ENCODE peak calls at places on chromosomes 3 and 15, in nine cellular contexts. K, P, M, W, X, Q, B, U and A are unnamed samples.

GRCh38 chr15:99957642-99958013 is 224.4 kb upstream of the LYSMD4 start:
- DNase-seq in K (no peak), P (no peak), M (no peak), W (no peak), X (no peak), Q (no peak), B (no peak), U (no peak), A (no peak)

GRCh38 chr3:148925841-148926240 is 60.7 kb downstream of the CPA3 start:
- DNase-seq in K (no peak), P (no peak), M (no peak), W (no peak), X (no peak), Q (no peak), B (no peak), U (no peak), A (no peak)

GRCh38 chr3:42163622-42164244 is 72.6 kb downstream of the TRAK1 start:
- DNase-seq in K (no peak), P (no peak), M (no peak), W (no peak), X (no peak), Q (no peak), B (no peak), U (no peak), A (no peak)

GRCh38 chr3:45583021-45583851 is 11.3 kb upstream of the LIMD1 start:
- DNase-seq in K (no peak), P (peak), M (no peak), W (no peak), X (no peak), Q (no peak), B (no peak), U (peak), A (peak)

GRCh38 chr3:51501833-51502561 is 2.2 kb upstream of the DCAF1 start:
- DNase-seq in K (peak), P (peak), M (peak), W (peak), X (peak), Q (peak), B (peak), U (peak), A (peak)

GRCh38 chr3:4508048-4508981 is 15.2 kb downstream of the ITPR1 start:
- DNase-seq in K (no peak), P (no peak), M (no peak), W (no peak), X (no peak), Q (no peak), B (no peak), U (peak), A (no peak)

GRCh38 chr3:149067792-149068352 is 18.5 kb downstream of the HLTF start:
- DNase-seq in K (no peak), P (no peak), M (no peak), W (peak), X (no peak), Q (no peak), B (no peak), U (no peak), A (no peak)

GRCh38 chr15:69524850-69525249 is 72.2 kb downstream of the RPLP1 start:
- DNase-seq in K (no peak), P (peak), M (no peak), W (no peak), X (no peak), Q (no peak), B (no peak), U (no peak), A (peak)

GRCh38 chr3:27553868-27554540 is 69.8 kb upstream of the SLC4A7 start:
- DNase-seq in K (no peak), P (no peak), M (no peak), W (peak), X (no peak), Q (no peak), B (no peak), U (no peak), A (no peak)

GRCh38 chr15:57255751-57256150 is 120.6 kb upstream of the CGNL1 start:
- DNase-seq in K (no peak), P (no peak), M (no peak), W (no peak), X (no peak), Q (no peak), B (no peak), U (no peak), A (no peak)

GRCh38 chr3:60673123-60673522 is 578.1 kb downstream of the FHIT start:
- DNase-seq in K (no peak), P (no peak), M (no peak), W (no peak), X (no peak), Q (no peak), B (no peak), U (no peak), A (no peak)

GRCh38 chr15:39188314-39188713 is 392.6 kb upstream of the THBS1 start:
- DNase-seq in K (no peak), P (no peak), M (no peak), W (no peak), X (no peak), Q (no peak), B (no peak), U (no peak), A (no peak)

GRCh38 chr3:56775931-56776461 is 25.8 kb downstream of the ARHGEF3 start:
- DNase-seq in K (no peak), P (no peak), M (no peak), W (no peak), X (no peak), Q (no peak), B (no peak), U (no peak), A (no peak)

GRCh38 chr3:113557374-113557773 is 25.0 kb downstream of the SIDT1 start:
- DNase-seq in K (no peak), P (no peak), M (no peak), W (peak), X (no peak), Q (no peak), B (no peak), U (no peak), A (no peak)

GRCh38 chr3:174480767-174481166 is 378.4 kb upstream of the NAALADL2 start:
- DNase-seq in K (no peak), P (no peak), M (no peak), W (no peak), X (no peak), Q (no peak), B (no peak), U (no peak), A (no peak)

GRCh38 chr3:50876947-50877346 is 202.2 kb downstream of the DOCK3 start:
- DNase-seq in K (no peak), P (no peak), M (no peak), W (no peak), X (no peak), Q (no peak), B (no peak), U (no peak), A (no peak)

GRCh38 chr3:15387171-15387581 is 40.2 kb downstream of the METTL6 start:
- DNase-seq in K (no peak), P (no peak), M (no peak), W (no peak), X (no peak), Q (no peak), B (no peak), U (no peak), A (no peak)

GRCh38 chr3:45212095-45212468 is 14.0 kb downstream of the TMEM158 start:
- DNase-seq in K (no peak), P (no peak), M (no peak), W (no peak), X (no peak), Q (no peak), B (no peak), U (peak), A (no peak)

GRCh38 chr3:12751548-12751947 is 7.5 kb downstream of the TMEM40 start:
- DNase-seq in K (no peak), P (no peak), M (no peak), W (peak), X (no peak), Q (no peak), B (no peak), U (no peak), A (no peak)

DNA sequence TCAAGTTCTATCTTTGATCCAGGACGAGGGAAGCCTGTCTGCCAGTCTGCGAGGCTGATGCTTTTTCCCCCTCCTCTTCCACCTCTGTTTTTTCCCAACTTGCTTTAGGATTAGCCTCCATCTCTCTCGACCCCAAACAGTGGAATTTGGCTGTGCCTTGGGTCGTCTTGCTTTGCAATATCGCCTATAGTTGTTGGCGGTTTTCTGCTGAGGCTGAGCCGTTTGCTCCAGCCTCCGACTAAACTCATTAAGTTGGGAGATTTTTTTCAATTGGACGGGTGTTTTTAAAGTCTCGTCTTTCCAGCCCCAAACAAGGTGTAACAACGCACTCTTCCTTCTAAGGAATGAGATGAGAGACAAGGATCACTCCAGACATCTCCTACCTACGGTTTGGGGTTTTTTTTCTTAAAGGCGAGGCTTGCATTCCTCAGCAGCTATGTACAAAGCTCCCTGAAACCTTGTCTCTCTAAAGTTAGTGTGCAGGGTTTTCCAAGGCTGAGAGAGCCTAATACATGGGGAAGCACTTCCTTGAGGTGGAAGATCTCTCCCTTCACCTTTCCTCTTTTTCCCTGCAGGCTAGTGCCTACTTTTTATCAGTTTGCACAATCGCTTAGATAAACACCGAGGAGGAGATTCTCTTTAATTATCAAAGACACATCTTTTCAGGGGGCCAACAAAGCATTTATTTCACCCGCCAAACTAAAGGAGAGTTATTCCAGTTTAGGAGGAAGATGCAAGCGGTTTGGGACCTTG is 4.7 kb upstream of the NR2F2 start:
- DNase-seq in K (no peak), P (no peak), M (no peak), W (peak), X (no peak), Q (no peak), B (no peak), U (no peak), A (no peak)
- TF ChIP-seq POLR2A in K (no peak), P (no peak), M (no peak), W (no peak), X (peak), Q (no peak), B (no peak), U (no peak), A (no peak)

GRCh38 chr15:83446904-83447708 is at the start of gene SH3GL3:
- DNase-seq in K (no peak), P (peak), M (peak), W (peak), X (peak), Q (peak), B (peak), U (peak), A (peak)
- TF ChIP-seq POLR2A in K (no peak), P (no peak), M (no peak), W (no peak), X (no peak), Q (no peak), B (no peak), U (no peak), A (no peak)

DNA sequence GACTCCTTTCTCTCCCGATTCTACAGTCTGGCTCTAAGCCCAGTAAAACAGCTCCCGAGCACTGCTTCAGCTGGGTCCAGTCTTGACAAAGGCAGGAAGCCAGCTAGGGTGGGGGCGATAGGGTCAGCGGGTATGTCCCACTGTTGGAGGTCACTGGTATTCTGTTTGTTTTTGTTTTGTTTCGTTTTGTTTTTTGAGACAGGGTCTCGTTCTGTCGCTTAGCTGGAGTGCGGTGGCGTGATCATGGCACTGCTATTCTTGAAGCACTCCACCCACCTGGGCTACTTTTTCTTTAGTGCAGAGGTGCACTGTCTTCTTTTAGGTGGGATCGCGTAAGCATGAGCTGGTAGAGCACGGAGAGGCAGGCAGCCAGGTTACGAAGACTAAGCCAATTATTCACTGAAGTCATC is 16.3 kb downstream of the GCSAM start:
- DNase-seq in K (no peak), P (no peak), M (no peak), W (no peak), X (no peak), Q (no peak), B (no peak), U (no peak), A (peak)
- TF ChIP-seq POLR2A in K (no peak), P (no peak), M (no peak), W (no peak), X (no peak), Q (no peak), B (no peak), U (no peak), A (no peak)

GRCh38 chr3:194740859-194741486 is 55.3 kb downstream of the FAM43A start:
- DNase-seq in K (no peak), P (no peak), M (no peak), W (peak), X (peak), Q (no peak), B (no peak), U (no peak), A (no peak)

GRCh38 chr3:194741916-194742315 is 56.2 kb downstream of the FAM43A start:
- DNase-seq in K (no peak), P (no peak), M (no peak), W (no peak), X (no peak), Q (no peak), B (no peak), U (no peak), A (no peak)

GRCh38 chr3:194748229-194748628 is 62.5 kb downstream of the FAM43A start:
- DNase-seq in K (no peak), P (no peak), M (no peak), W (no peak), X (no peak), Q (no peak), B (peak), U (no peak), A (no peak)

GRCh38 chr3:194749631-194750271 is 64.1 kb downstream of the FAM43A start:
- DNase-seq in K (no peak), P (no peak), M (no peak), W (no peak), X (no peak), Q (no peak), B (no peak), U (no peak), A (no peak)

GRCh38 chr3:194745427-194746184 is 59.9 kb downstream of the FAM43A start:
- DNase-seq in K (no peak), P (no peak), M (no peak), W (no peak), X (no peak), Q (no peak), B (no peak), U (no peak), A (no peak)
- TF ChIP-seq POLR2A in K (no peak), P (no peak), M (no peak), W (no peak), X (no peak), Q (no peak), B (no peak), U (no peak), A (no peak)

GRCh38 chr3:20186600-20187004 is 596 bp upstream of the SGO1 start:
- DNase-seq in K (no peak), P (no peak), M (no peak), W (peak), X (no peak), Q (no peak), B (no peak), U (no peak), A (no peak)

GRCh38 chr3:20185364-20185732 is 658 bp downstream of the SGO1 start:
- DNase-seq in K (no peak), P (no peak), M (no peak), W (peak), X (no peak), Q (no peak), B (peak), U (no peak), A (no peak)

GRCh38 chr3:20181276-20181675 is 4.7 kb downstream of the SGO1 start:
- DNase-seq in K (no peak), P (no peak), M (no peak), W (no peak), X (no peak), Q (no peak), B (no peak), U (no peak), A (no peak)

GRCh38 chr3:20182206-20182605 is 3.8 kb downstream of the SGO1 start:
- DNase-seq in K (no peak), P (no peak), M (no peak), W (no peak), X (no peak), Q (no peak), B (no peak), U (no peak), A (no peak)

DNA sequence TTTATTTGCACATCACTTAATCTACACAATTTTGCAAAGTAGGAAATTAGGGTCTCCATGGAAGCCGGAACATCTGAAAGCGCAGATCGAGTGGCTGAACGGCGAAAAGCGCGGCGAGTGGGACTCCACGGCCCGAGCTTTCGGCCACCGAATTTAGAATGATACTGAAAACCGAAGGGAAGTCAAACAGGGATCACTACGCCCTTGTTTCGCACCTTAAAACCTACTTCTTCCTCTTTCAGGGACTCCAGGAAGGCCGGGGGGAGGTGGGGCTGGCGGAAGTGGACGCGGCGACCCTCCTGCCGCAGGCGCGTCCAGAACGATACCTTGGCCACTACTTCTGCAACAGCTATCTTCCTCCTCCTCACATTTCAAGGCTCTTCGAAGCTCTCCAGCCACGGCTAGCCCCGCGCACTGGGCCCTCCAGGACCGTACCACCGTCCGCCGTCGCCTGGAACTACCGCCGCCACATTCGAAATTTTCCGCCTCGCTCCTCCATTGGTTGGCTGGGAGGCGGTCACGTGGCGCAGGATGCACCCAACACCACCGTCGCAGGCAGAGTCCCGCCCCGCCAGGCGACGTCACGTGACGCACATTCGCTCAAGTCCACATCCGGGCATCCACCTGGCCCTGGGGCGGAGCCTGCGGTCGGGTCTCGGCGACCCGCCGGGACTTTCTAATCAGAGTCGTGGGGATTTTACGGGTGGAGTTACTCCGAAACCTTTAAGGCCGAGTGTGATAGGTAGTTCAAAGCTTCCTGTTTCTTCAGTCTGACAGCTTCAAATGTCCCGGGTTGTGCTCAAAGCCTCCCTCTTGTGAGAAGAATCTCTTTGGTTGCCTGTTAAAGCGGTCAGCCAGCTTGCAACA is at the start of gene SGO1:
- DNase-seq in K (peak), P (peak), M (peak), W (peak), X (peak), Q (peak), B (peak), U (peak), A (peak)
- TF ChIP-seq POLR2A in K (peak), P (peak), M (peak), W (peak), X (peak), Q (peak), B (peak), U (peak), A (peak)

DNA sequence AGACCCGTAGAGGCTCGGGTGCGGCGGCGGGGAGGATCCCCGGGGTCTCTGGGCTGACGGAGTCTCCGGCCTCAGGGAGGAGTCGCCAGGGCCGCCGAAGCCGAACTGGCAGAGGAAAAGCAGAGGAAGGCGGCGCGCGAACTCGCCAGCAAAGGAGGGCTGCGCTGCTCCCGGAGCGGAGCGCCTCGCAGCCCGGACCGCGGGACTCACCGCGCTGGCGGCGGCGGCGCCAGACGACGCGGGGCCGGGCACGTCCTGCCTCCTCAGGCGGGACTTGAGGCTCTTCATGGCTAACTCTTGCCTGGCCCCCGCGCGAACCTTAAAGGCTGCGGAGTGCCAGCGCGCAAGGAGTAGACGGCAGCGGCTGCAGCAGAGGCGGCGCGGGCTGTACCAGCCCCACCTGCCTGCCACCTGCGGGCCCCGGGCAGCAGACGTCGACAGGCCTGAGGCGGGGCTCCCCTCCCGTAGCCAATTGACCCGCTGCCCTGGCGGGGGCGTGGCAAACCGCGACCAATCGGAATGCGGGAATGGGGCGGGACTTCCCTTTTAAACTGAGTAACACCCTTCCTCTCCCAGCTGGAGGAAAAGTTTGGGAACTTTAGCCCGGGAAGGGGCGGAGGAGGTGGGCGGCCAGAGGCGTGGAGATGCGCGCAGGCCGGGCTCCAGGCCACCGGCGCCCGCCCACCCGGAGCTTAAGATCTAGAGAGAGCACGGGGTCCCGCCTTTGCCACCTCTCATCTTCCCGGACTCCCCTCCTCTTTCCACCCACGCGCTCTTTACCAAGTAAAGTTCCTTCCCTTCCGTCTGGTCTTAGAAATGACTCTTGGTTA is at the start of gene UACA:
- DNase-seq in K (peak), P (peak), M (peak), W (peak), X (peak), Q (peak), B (peak), U (peak), A (peak)
- TF ChIP-seq POLR2A in K (no peak), P (peak), M (peak), W (peak), X (peak), Q (peak), B (peak), U (peak), A (peak)

GRCh38 chr15:63052128-63052826 is 9.7 kb downstream of the TPM1 start:
- DNase-seq in K (no peak), P (no peak), M (no peak), W (no peak), X (no peak), Q (no peak), B (no peak), U (no peak), A (no peak)
- TF ChIP-seq POLR2A in K (no peak), P (no peak), M (no peak), W (no peak), X (no peak), Q (no peak), B (peak), U (no peak), A (no peak)